ENCODE peak calls at places on chromosomes 11 and 22, in five cellular contexts. H, X, B, J and Q are unnamed samples.
A peak's percentile ranks its signal among the peaks of the same experiment; 100 is the strongest.

GRCh38 chr11:116033931-116034553 is 529.8 kb upstream of the CADM1 start:
- DNase-seq in H (no peak), X (no peak), B (no peak), J (no peak), Q (no peak)

GRCh38 chr11:67264260-67264659 is 2.0 kb upstream of the GRK2 start:
- DNase-seq in H (no peak), X (no peak), B (no peak), J (no peak), Q (peak; percentile 29)

GRCh38 chr11:749731-750130 is 2.5 kb downstream of the TALDO1 start:
- DNase-seq in H (no peak), X (no peak), B (no peak), J (no peak), Q (peak; percentile 69)

GRCh38 chr22:37640591-37641250 is 1.3 kb downstream of the SH3BP1 start:
- DNase-seq in H (no peak), X (no peak), B (peak; percentile 85), J (no peak), Q (peak; percentile 78)

GRCh38 chr11:102470257-102470656 is 17.7 kb upstream of the TMEM123 start:
- DNase-seq in H (no peak), X (no peak), B (no peak), J (no peak), Q (no peak)

GRCh38 chr11:40291304-40292100 is 1168.0 kb downstream of the LRRC4C start:
- DNase-seq in H (no peak), X (no peak), B (no peak), J (no peak), Q (no peak)

GRCh38 chr11:9143726-9144125 is 52.3 kb upstream of the SCUBE2 start:
- DNase-seq in H (no peak), X (no peak), B (no peak), J (no peak), Q (no peak)

GRCh38 chr22:16721969-16722368 is 103.2 kb downstream of the XKR3 start:
- DNase-seq in H (no peak), X (no peak), B (no peak), J (no peak), Q (no peak)

GRCh38 chr11:6523253-6523652 is 26.2 kb downstream of the DNHD1 start:
- DNase-seq in H (no peak), X (peak; percentile 83), B (no peak), J (peak; percentile 54), Q (no peak)

GRCh38 chr11:99592241-99592640 is 571.5 kb downstream of the CNTN5 start:
- DNase-seq in H (no peak), X (no peak), B (no peak), J (no peak), Q (no peak)